ENCODE peak calls at places on chromosomes 1 and 21, in seven cellular contexts. Z is smooth muscle cell of the brain vasculature, I is HT-29, H is psoas muscle, P is Calu3, L is ACHN, V is NCI-H2029. Q is an unnamed sample.

GRCh38 chr1:89850844-89851410 is 30.1 kb downstream of the LRRC8D start:
- DNase-seq in P (no peak), V (no peak), H (no peak), L (no peak), I (no peak), Z (no peak), Q (no peak)

GRCh38 chr1:92638498-92638897 is 146.4 kb downstream of the EVI5 start:
- DNase-seq in I (no peak), L (no peak), P (no peak), Z (no peak), H (no peak), V (no peak), Q (no peak)

GRCh38 chr1:203931953-203932352 is 70.6 kb downstream of the SNRPE start:
- DNase-seq in L (no peak), Z (no peak), I (no peak), V (no peak), P (peak), H (no peak), Q (no peak)

GRCh38 chr1:25712299-25712970 is 87.6 kb upstream of the SELENON start:
- DNase-seq in Z (no peak), L (no peak), V (no peak), I (no peak), H (no peak), P (no peak), Q (no peak)

GRCh38 chr1:80593197-80593596 is 1207.5 kb upstream of the ADGRL2 start:
- DNase-seq in P (peak), V (no peak), L (no peak), Z (no peak), H (no peak), I (peak), Q (no peak)

GRCh38 chr1:8939362-8939995 is 6.2 kb upstream of the CA6 start:
- DNase-seq in V (no peak), P (peak), Z (no peak), L (no peak), I (peak), H (no peak), Q (no peak)

GRCh38 chr1:37926061-37926924 is 20.6 kb downstream of the INPP5B start:
- DNase-seq in Z (no peak), I (no peak), V (no peak), H (no peak), P (no peak), L (no peak), Q (no peak)

GRCh38 chr1:184716158-184716557 is 38.5 kb downstream of the EDEM3 start:
- DNase-seq in P (no peak), V (no peak), L (no peak), I (no peak), Z (no peak), H (no peak), Q (no peak)

GRCh38 chr1:18077657-18078215 is 29.9 kb upstream of the IGSF21 start:
- DNase-seq in L (no peak), H (no peak), V (peak), P (no peak), Z (no peak), I (no peak), Q (no peak)

GRCh38 chr21:34065015-34065414 is 8.4 kb upstream of the MRPS6 start:
- DNase-seq in H (no peak), L (no peak), Z (no peak), V (no peak), P (no peak), I (no peak), Q (no peak)

GRCh38 chr1:233909195-233909594 is 4.7 kb downstream of the SLC35F3 start:
- DNase-seq in I (peak), V (peak), Z (no peak), H (no peak), P (no peak), L (peak), Q (peak)

GRCh38 chr1:87979079-87979478 is 650.4 kb downstream of the LMO4 start:
- DNase-seq in Z (no peak), P (no peak), I (no peak), V (no peak), L (no peak), H (no peak), Q (no peak)

GRCh38 chr1:155471891-155472290 is 90.7 kb downstream of the ASH1L start:
- DNase-seq in L (no peak), V (no peak), I (no peak), H (no peak), P (no peak), Z (no peak), Q (no peak)

GRCh38 chr1:170538687-170539086 is 6.7 kb downstream of the GORAB start:
- DNase-seq in L (no peak), I (no peak), P (no peak), Z (no peak), V (no peak), H (no peak), Q (no peak)

GRCh38 chr1:46406881-46407608 is 12.9 kb downstream of the FAAH start:
- DNase-seq in H (no peak), P (no peak), I (no peak), L (no peak), Z (no peak), V (no peak), Q (peak)

GRCh38 chr1:2270260-2271100 is 42.4 kb downstream of the SKI start:
- DNase-seq in I (no peak), P (no peak), Z (no peak), V (no peak), H (peak), L (no peak), Q (peak)

GRCh38 chr1:234997201-234998173 is 131.2 kb downstream of the TOMM20 start:
- DNase-seq in Z (peak), I (peak), V (peak), H (peak), P (peak), L (peak), Q (peak)

GRCh38 chr1:105087496-105087895 is 1337.8 kb downstream of the AMY1C start:
- DNase-seq in I (peak), P (peak), H (no peak), L (no peak), V (peak), Z (no peak), Q (no peak)

GRCh38 chr1:145997156-145998023 is 1.0 kb upstream of the TXNIP start:
- DNase-seq in I (no peak), P (no peak), Z (no peak), L (no peak), V (no peak), H (peak), Q (peak)

GRCh38 chr1:36565576-36566501 is 83.1 kb upstream of the CSF3R start:
- DNase-seq in L (no peak), V (peak), Z (no peak), P (no peak), H (no peak), I (no peak), Q (no peak)

GRCh38 chr1:21436488-21437340 is 3.2 kb upstream of the NBPF3 start:
- DNase-seq in I (no peak), L (no peak), Z (no peak), H (no peak), P (no peak), V (no peak), Q (peak)

GRCh38 chr1:19325958-19326747 is 14.0 kb downstream of the SLC66A1 start:
- DNase-seq in H (no peak), P (no peak), V (no peak), L (no peak), Z (no peak), I (no peak), Q (no peak)

GRCh38 chr1:151989131-151989868 is 4.4 kb downstream of the S100A10 start:
- DNase-seq in P (peak), V (no peak), H (peak), I (peak), Z (no peak), L (peak), Q (no peak)

GRCh38 chr1:204072951-204073836 is at the start of gene SOX13:
- DNase-seq in I (peak), L (peak), Z (peak), P (peak), H (peak), V (peak), Q (peak)

GRCh38 chr1:202957733-202958543 is at the start of gene ADIPOR1:
- DNase-seq in P (peak), L (peak), I (peak), Z (peak), V (peak), H (peak), Q (peak)

GRCh38 chr1:213154056-213154677 is 103.1 kb downstream of the RPS6KC1 start:
- DNase-seq in Z (no peak), I (no peak), L (no peak), V (no peak), P (no peak), H (no peak), Q (no peak)

GRCh38 chr1:159986093-159986492 is 32.1 kb upstream of the SLAMF9 start:
- DNase-seq in I (no peak), V (no peak), P (no peak), H (no peak), L (no peak), Z (no peak), Q (no peak)

GRCh38 chr1:224411766-224412165 is 22.8 kb downstream of the WDR26 start:
- DNase-seq in P (no peak), V (no peak), L (no peak), H (no peak), I (no peak), Z (no peak), Q (no peak)

GRCh38 chr1:24341260-24341659 is 22.1 kb downstream of the GRHL3 start:
- DNase-seq in H (no peak), V (no peak), I (no peak), P (no peak), L (no peak), Z (no peak), Q (no peak)

GRCh38 chr1:45306319-45306718 is 20.4 kb upstream of the HPDL start:
- DNase-seq in P (no peak), L (no peak), V (no peak), I (no peak), H (no peak), Z (no peak), Q (no peak)

GRCh38 chr21:25515484-25516405 is 91.5 kb downstream of the MRPL39 start:
- DNase-seq in V (no peak), Z (no peak), I (no peak), P (no peak), H (no peak), L (no peak), Q (no peak)

Q was measured in G401.